ENCODE peak calls at places on chromosomes 16 and 17, in seven cellular contexts. One of them, this sample, is unnamed.

GRCh38 chr16:14497245-14498082 is 132.6 kb downstream of the PARN start:
- DNase-seq in non-pigmented ciliary epithelial cell: no peak
- DNase-seq in body of pancreas: no peak
- DNase-seq in kidney tubule cell: no peak
- DNase-seq in foreskin fibroblast: no peak
- DNase-seq in aorta: no peak
- DNase-seq in amygdala: no peak
- DNase-seq in this sample: no peak

GRCh38 chr17:62614142-62614541 is 13.3 kb upstream of the MRC2 start:
- DNase-seq in non-pigmented ciliary epithelial cell: peak; percentile 83
- DNase-seq in body of pancreas: no peak
- DNase-seq in kidney tubule cell: peak; percentile 64
- DNase-seq in foreskin fibroblast: peak; percentile 95
- DNase-seq in aorta: no peak
- DNase-seq in amygdala: no peak
- DNase-seq in this sample: no peak

GRCh38 chr16:87951550-87952538 is 610 bp downstream of the BANP start:
- DNase-seq in non-pigmented ciliary epithelial cell: no peak
- DNase-seq in body of pancreas: no peak
- DNase-seq in kidney tubule cell: peak; percentile 69
- DNase-seq in foreskin fibroblast: no peak
- DNase-seq in aorta: peak; percentile 66
- DNase-seq in amygdala: peak; percentile 43
- DNase-seq in this sample: no peak

GRCh38 chr17:48556534-48557401 is 11.9 kb upstream of the HOXB2 start:
- DNase-seq in non-pigmented ciliary epithelial cell: no peak
- DNase-seq in body of pancreas: no peak
- DNase-seq in kidney tubule cell: peak; percentile 23
- DNase-seq in foreskin fibroblast: no peak
- DNase-seq in aorta: no peak
- DNase-seq in amygdala: no peak
- DNase-seq in this sample: no peak

GRCh38 chr17:54972406-54973138 is 4.0 kb downstream of the STXBP4 start:
- DNase-seq in non-pigmented ciliary epithelial cell: no peak
- DNase-seq in body of pancreas: no peak
- DNase-seq in kidney tubule cell: no peak
- DNase-seq in foreskin fibroblast: no peak
- DNase-seq in aorta: no peak
- DNase-seq in amygdala: no peak
- DNase-seq in this sample: no peak

GRCh38 chr16:69762843-69763556 is 868 bp downstream of the WWP2 start:
- DNase-seq in non-pigmented ciliary epithelial cell: no peak
- DNase-seq in body of pancreas: no peak
- DNase-seq in kidney tubule cell: peak; percentile 58
- DNase-seq in foreskin fibroblast: no peak
- DNase-seq in aorta: no peak
- DNase-seq in amygdala: no peak
- DNase-seq in this sample: peak; percentile 24

GRCh38 chr16:27748868-27749546 is 199.1 kb downstream of the KATNIP start:
- DNase-seq in non-pigmented ciliary epithelial cell: peak; percentile 60
- DNase-seq in body of pancreas: no peak
- DNase-seq in kidney tubule cell: peak; percentile 82
- DNase-seq in foreskin fibroblast: peak; percentile 86
- DNase-seq in aorta: no peak
- DNase-seq in amygdala: peak; percentile 59
- DNase-seq in this sample: peak; percentile 45

GRCh38 chr17:64020068-64020766 is at the start of gene ICAM2:
- DNase-seq in non-pigmented ciliary epithelial cell: no peak
- DNase-seq in body of pancreas: peak; percentile 55
- DNase-seq in kidney tubule cell: peak; percentile 48
- DNase-seq in foreskin fibroblast: no peak
- DNase-seq in aorta: no peak
- DNase-seq in amygdala: no peak
- DNase-seq in this sample: no peak

GRCh38 chr17:81309140-81309858 is 14.2 kb upstream of the SLC38A10 start:
- DNase-seq in non-pigmented ciliary epithelial cell: no peak
- DNase-seq in body of pancreas: peak; percentile 84
- DNase-seq in kidney tubule cell: peak; percentile 74
- DNase-seq in foreskin fibroblast: peak; percentile 63
- DNase-seq in aorta: peak; percentile 95
- DNase-seq in amygdala: peak; percentile 34
- DNase-seq in this sample: peak; percentile 46

GRCh38 chr17:55540414-55541091 is 29.3 kb upstream of the SMIM36 start:
- DNase-seq in non-pigmented ciliary epithelial cell: no peak
- DNase-seq in body of pancreas: no peak
- DNase-seq in kidney tubule cell: peak; percentile 85
- DNase-seq in foreskin fibroblast: peak; percentile 37
- DNase-seq in aorta: no peak
- DNase-seq in amygdala: no peak
- DNase-seq in this sample: no peak

GRCh38 chr17:80593171-80593570 is 48.5 kb downstream of the RPTOR start:
- DNase-seq in non-pigmented ciliary epithelial cell: no peak
- DNase-seq in body of pancreas: no peak
- DNase-seq in kidney tubule cell: no peak
- DNase-seq in foreskin fibroblast: no peak
- DNase-seq in aorta: no peak
- DNase-seq in amygdala: no peak
- DNase-seq in this sample: no peak

GRCh38 chr17:70225272-70225671 is 55.9 kb downstream of the KCNJ2 start:
- DNase-seq in non-pigmented ciliary epithelial cell: no peak
- DNase-seq in body of pancreas: no peak
- DNase-seq in kidney tubule cell: no peak
- DNase-seq in foreskin fibroblast: no peak
- DNase-seq in aorta: no peak
- DNase-seq in amygdala: no peak
- DNase-seq in this sample: no peak

GRCh38 chr17:44360826-44361225 is 2.8 kb downstream of the FAM171A2 start:
- DNase-seq in non-pigmented ciliary epithelial cell: no peak
- DNase-seq in body of pancreas: no peak
- DNase-seq in kidney tubule cell: no peak
- DNase-seq in foreskin fibroblast: peak; percentile 53
- DNase-seq in aorta: peak; percentile 55
- DNase-seq in amygdala: no peak
- DNase-seq in this sample: peak; percentile 75

GRCh38 chr16:1712791-1713261 is 6.8 kb downstream of the MAPK8IP3 start:
- DNase-seq in non-pigmented ciliary epithelial cell: no peak
- DNase-seq in body of pancreas: no peak
- DNase-seq in kidney tubule cell: peak; percentile 18
- DNase-seq in foreskin fibroblast: no peak
- DNase-seq in aorta: no peak
- DNase-seq in amygdala: peak; percentile 18
- DNase-seq in this sample: peak; percentile 78

GRCh38 chr16:17334096-17334495 is 136.7 kb downstream of the XYLT1 start:
- DNase-seq in non-pigmented ciliary epithelial cell: no peak
- DNase-seq in body of pancreas: no peak
- DNase-seq in kidney tubule cell: peak; percentile 14
- DNase-seq in foreskin fibroblast: peak; percentile 77
- DNase-seq in aorta: no peak
- DNase-seq in amygdala: no peak
- DNase-seq in this sample: no peak

GRCh38 chr17:30314474-30314873 is 19.4 kb downstream of the TMIGD1 start:
- DNase-seq in non-pigmented ciliary epithelial cell: no peak
- DNase-seq in body of pancreas: no peak
- DNase-seq in kidney tubule cell: no peak
- DNase-seq in foreskin fibroblast: no peak
- DNase-seq in aorta: no peak
- DNase-seq in amygdala: no peak
- DNase-seq in this sample: no peak

GRCh38 chr16:84068783-84069464 is 26.3 kb upstream of the SLC38A8 start:
- DNase-seq in non-pigmented ciliary epithelial cell: no peak
- DNase-seq in body of pancreas: no peak
- DNase-seq in kidney tubule cell: no peak
- DNase-seq in foreskin fibroblast: no peak
- DNase-seq in aorta: no peak
- DNase-seq in amygdala: no peak
- DNase-seq in this sample: peak; percentile 17

GRCh38 chr17:78006338-78006737 is 47.8 kb downstream of the TNRC6C start:
- DNase-seq in non-pigmented ciliary epithelial cell: no peak
- DNase-seq in body of pancreas: no peak
- DNase-seq in kidney tubule cell: no peak
- DNase-seq in foreskin fibroblast: no peak
- DNase-seq in aorta: no peak
- DNase-seq in amygdala: no peak
- DNase-seq in this sample: no peak

GRCh38 chr17:30263552-30264333 is 28.0 kb downstream of the BLMH start:
- DNase-seq in non-pigmented ciliary epithelial cell: peak; percentile 27
- DNase-seq in body of pancreas: peak; percentile 39
- DNase-seq in kidney tubule cell: peak; percentile 51
- DNase-seq in foreskin fibroblast: no peak
- DNase-seq in aorta: no peak
- DNase-seq in amygdala: no peak
- DNase-seq in this sample: no peak

GRCh38 chr16:85555549-85556455 is 57.3 kb upstream of the GSE1 start:
- DNase-seq in non-pigmented ciliary epithelial cell: no peak
- DNase-seq in body of pancreas: peak; percentile 78
- DNase-seq in kidney tubule cell: peak; percentile 48
- DNase-seq in foreskin fibroblast: no peak
- DNase-seq in aorta: no peak
- DNase-seq in amygdala: no peak
- DNase-seq in this sample: peak; percentile 51

GRCh38 chr17:50191070-50192045 is 10.1 kb downstream of the COL1A1 start:
- DNase-seq in non-pigmented ciliary epithelial cell: no peak
- DNase-seq in body of pancreas: no peak
- DNase-seq in kidney tubule cell: no peak
- DNase-seq in foreskin fibroblast: no peak
- DNase-seq in aorta: no peak
- DNase-seq in amygdala: no peak
- DNase-seq in this sample: no peak

GRCh38 chr16:85401370-85401916 is 211.7 kb upstream of the GSE1 start:
- DNase-seq in non-pigmented ciliary epithelial cell: no peak
- DNase-seq in body of pancreas: peak; percentile 9
- DNase-seq in kidney tubule cell: no peak
- DNase-seq in foreskin fibroblast: no peak
- DNase-seq in aorta: peak; percentile 70
- DNase-seq in amygdala: no peak
- DNase-seq in this sample: no peak

GRCh38 chr16:69077251-69077650 is 28.2 kb upstream of the HAS3 start:
- DNase-seq in non-pigmented ciliary epithelial cell: no peak
- DNase-seq in body of pancreas: no peak
- DNase-seq in kidney tubule cell: peak; percentile 98
- DNase-seq in foreskin fibroblast: peak; percentile 27
- DNase-seq in aorta: no peak
- DNase-seq in amygdala: no peak
- DNase-seq in this sample: no peak

GRCh38 chr17:66240013-66240412 is 10.8 kb upstream of the APOH start:
- DNase-seq in non-pigmented ciliary epithelial cell: no peak
- DNase-seq in body of pancreas: no peak
- DNase-seq in kidney tubule cell: no peak
- DNase-seq in foreskin fibroblast: peak; percentile 18
- DNase-seq in aorta: no peak
- DNase-seq in amygdala: no peak
- DNase-seq in this sample: no peak

GRCh38 chr16:1993731-1994131 is 4.0 kb downstream of the SYNGR3 start:
- DNase-seq in non-pigmented ciliary epithelial cell: no peak
- DNase-seq in body of pancreas: no peak
- DNase-seq in kidney tubule cell: peak; percentile 90
- DNase-seq in foreskin fibroblast: peak; percentile 45
- DNase-seq in aorta: no peak
- DNase-seq in amygdala: no peak
- DNase-seq in this sample: no peak

GRCh38 chr17:77049440-77049839 is 91.3 kb upstream of the SEC14L1 start:
- DNase-seq in non-pigmented ciliary epithelial cell: no peak
- DNase-seq in body of pancreas: no peak
- DNase-seq in kidney tubule cell: no peak
- DNase-seq in foreskin fibroblast: peak; percentile 9
- DNase-seq in aorta: no peak
- DNase-seq in amygdala: no peak
- DNase-seq in this sample: peak; percentile 45

GRCh38 chr17:36697907-36698526 is 96.6 kb downstream of the MRM1 start:
- DNase-seq in non-pigmented ciliary epithelial cell: no peak
- DNase-seq in body of pancreas: no peak
- DNase-seq in kidney tubule cell: no peak
- DNase-seq in foreskin fibroblast: no peak
- DNase-seq in aorta: no peak
- DNase-seq in amygdala: no peak
- DNase-seq in this sample: no peak

GRCh38 chr17:76515291-76515949 is 14.2 kb upstream of the RHBDF2 start:
- DNase-seq in non-pigmented ciliary epithelial cell: peak; percentile 61
- DNase-seq in body of pancreas: peak; percentile 47
- DNase-seq in kidney tubule cell: peak; percentile 77
- DNase-seq in foreskin fibroblast: peak; percentile 90
- DNase-seq in aorta: peak; percentile 90
- DNase-seq in amygdala: peak; percentile 54
- DNase-seq in this sample: no peak

GRCh38 chr16:2194166-2194834 is 2.1 kb downstream of the CASKIN1 start:
- DNase-seq in non-pigmented ciliary epithelial cell: no peak
- DNase-seq in body of pancreas: no peak
- DNase-seq in kidney tubule cell: peak; percentile 70
- DNase-seq in foreskin fibroblast: no peak
- DNase-seq in aorta: no peak
- DNase-seq in amygdala: peak; percentile 37
- DNase-seq in this sample: no peak

GRCh38 chr16:11312718-11313492 is 31.8 kb upstream of the PRM1 start:
- DNase-seq in non-pigmented ciliary epithelial cell: peak; percentile 60
- DNase-seq in body of pancreas: peak; percentile 43
- DNase-seq in kidney tubule cell: peak; percentile 47
- DNase-seq in foreskin fibroblast: no peak
- DNase-seq in aorta: no peak
- DNase-seq in amygdala: no peak
- DNase-seq in this sample: no peak

GRCh38 chr17:76473541-76473985 is 6.2 kb downstream of the AANAT start:
- DNase-seq in non-pigmented ciliary epithelial cell: no peak
- DNase-seq in body of pancreas: no peak
- DNase-seq in kidney tubule cell: peak; percentile 27
- DNase-seq in foreskin fibroblast: no peak
- DNase-seq in aorta: no peak
- DNase-seq in amygdala: no peak
- DNase-seq in this sample: no peak

This sample was measured in G401.